ENCODE peak calls at places on chromosomes 6 and 20, in six cellular contexts. P is stomach, S is ovary, X is A549, D is suprapubic skin, N is HepG2. F is an unnamed sample.

GRCh38 chr6:139742671-139743070 is 368.2 kb upstream of the CITED2 start:
- DNase-seq in P (no peak), S (no peak), X (no peak), D (no peak), N (no peak), F (no peak)

GRCh38 chr6:125067552-125067951 is 86.0 kb upstream of the TPD52L1 start:
- DNase-seq in P (no peak), S (no peak), X (no peak), D (no peak), N (no peak), F (no peak)

GRCh38 chr6:15280961-15281360 is 35.1 kb downstream of the JARID2 start:
- DNase-seq in P (no peak), S (no peak), X (no peak), D (no peak), N (no peak), F (no peak)

GRCh38 chr20:34768105-34768504 is 57.3 kb downstream of the NCOA6 start:
- DNase-seq in P (no peak), S (no peak), X (no peak), D (no peak), N (no peak), F (no peak)

GRCh38 chr20:17766226-17766625 is 66.5 kb downstream of the BANF2 start:
- DNase-seq in P (no peak), S (no peak), X (no peak), D (no peak), N (no peak), F (no peak)

GRCh38 chr6:5053038-5053437 is 32.1 kb upstream of the PPP1R3G start:
- DNase-seq in P (no peak), S (no peak), X (no peak), D (no peak), N (no peak), F (no peak)

GRCh38 chr20:38272398-38272797 is 11.9 kb upstream of the KIAA1755 start:
- DNase-seq in P (no peak), S (no peak), X (no peak), D (no peak), N (no peak), F (no peak)

GRCh38 chr20:53918949-53919361 is 151.4 kb downstream of the BCAS1 start:
- DNase-seq in P (no peak), S (no peak), X (no peak), D (peak; percentile 48), N (no peak), F (peak; percentile 7)

DNA sequence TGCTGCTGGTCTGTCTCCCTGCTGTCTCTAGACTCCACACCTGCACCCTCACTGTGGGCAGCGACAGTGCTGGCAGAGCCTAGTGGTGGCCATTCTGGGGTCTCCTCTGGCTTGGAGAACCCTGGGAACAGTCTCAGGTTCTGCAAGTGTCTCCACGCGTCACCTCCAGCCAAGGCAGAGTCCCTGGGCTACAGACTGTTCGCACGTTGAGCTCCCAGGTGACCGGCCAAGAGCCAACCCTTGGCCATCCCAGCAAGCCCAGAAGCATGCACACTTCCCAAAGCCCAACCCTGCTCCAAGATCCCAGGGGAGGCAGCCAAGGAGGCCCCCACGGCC is 4.8 kb downstream of the EEF1A2 start:
- DNase-seq in P (no peak), S (no peak), X (no peak), D (no peak), N (no peak), F (no peak)
- TF ChIP-seq EP300 in P (no peak), S (no peak), X (no peak), D (no peak), N (no peak), F (no peak)

GRCh38 chr6:82680192-82680591 is 316.6 kb downstream of the TPBG start:
- DNase-seq in P (no peak), S (no peak), X (no peak), D (no peak), N (no peak), F (no peak)

GRCh38 chr6:82686719-82687118 is 323.1 kb downstream of the TPBG start:
- DNase-seq in P (no peak), S (no peak), X (no peak), D (no peak), N (no peak), F (no peak)

GRCh38 chr6:82679232-82679631 is 315.6 kb downstream of the TPBG start:
- DNase-seq in P (no peak), S (no peak), X (no peak), D (no peak), N (no peak), F (no peak)

DNA sequence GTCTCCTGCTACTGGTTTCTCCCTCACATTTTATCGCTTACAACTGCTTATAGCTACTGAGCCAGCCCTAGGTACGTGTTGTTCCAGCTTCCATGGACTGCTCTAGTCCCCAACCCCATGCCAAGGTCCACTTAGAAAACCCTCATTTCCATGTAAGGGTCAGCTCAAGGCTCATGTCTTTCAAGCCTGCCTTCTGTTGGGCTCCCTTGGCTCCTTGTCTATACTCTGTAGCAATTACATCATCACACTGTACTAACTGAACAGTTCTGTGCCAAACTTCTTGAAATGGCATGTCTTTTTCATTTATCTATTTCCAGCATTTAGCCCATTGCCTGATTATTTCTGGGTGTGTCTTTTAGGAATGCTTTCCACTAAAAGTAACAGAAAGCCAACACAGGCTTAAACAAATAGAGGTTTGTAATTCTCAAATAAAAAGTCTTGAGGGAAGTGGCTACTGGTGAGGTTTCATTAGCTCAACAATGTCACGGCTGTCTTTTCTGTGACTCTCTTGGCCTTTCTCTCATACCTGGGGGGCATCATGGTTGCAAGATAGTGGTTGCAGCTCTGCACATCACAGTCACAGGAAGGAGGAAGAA is 317.6 kb downstream of the TPBG start:
- DNase-seq in P (no peak), S (no peak), X (no peak), D (no peak), N (no peak), F (no peak)
- H3K9me3 ChIP-seq in P (peaks cover 4% of the 10 kb centered on the region), S (no peaks in the 10 kb centered on the region), X (no peaks in the 10 kb centered on the region), D (no peaks in the 10 kb centered on the region), N (no peaks in the 10 kb centered on the region), F (no peaks in the 10 kb centered on the region)

DNA sequence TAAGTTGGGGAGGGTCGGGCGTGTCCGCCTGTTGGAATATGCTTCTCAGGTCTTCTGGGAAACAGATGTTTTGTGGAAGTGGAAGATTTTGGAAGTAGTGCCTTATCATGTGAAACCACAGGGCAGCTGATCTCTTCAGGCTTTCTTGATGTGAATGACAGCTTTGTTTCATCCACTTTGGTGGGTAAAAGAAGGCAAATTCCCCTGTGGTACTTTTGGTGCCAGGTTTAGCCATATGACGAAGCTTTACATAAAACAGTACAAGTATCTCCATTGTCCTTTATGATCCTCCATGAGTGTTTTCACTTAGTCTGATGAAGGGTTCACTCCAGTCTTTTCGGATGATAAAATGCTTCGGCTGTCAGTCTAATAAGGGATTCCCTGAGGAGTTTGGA is 4.6 kb downstream of the IRF4 start:
- DNase-seq in P (no peak), S (no peak), X (no peak), D (no peak), N (no peak), F (no peak)
- H3K4me3 ChIP-seq in P (no peak overlapping the region), S (no peak overlapping the region), X (no peak overlapping the region), D (no peak overlapping the region), N (no peak overlapping the region), F (no peak overlapping the region)

DNA sequence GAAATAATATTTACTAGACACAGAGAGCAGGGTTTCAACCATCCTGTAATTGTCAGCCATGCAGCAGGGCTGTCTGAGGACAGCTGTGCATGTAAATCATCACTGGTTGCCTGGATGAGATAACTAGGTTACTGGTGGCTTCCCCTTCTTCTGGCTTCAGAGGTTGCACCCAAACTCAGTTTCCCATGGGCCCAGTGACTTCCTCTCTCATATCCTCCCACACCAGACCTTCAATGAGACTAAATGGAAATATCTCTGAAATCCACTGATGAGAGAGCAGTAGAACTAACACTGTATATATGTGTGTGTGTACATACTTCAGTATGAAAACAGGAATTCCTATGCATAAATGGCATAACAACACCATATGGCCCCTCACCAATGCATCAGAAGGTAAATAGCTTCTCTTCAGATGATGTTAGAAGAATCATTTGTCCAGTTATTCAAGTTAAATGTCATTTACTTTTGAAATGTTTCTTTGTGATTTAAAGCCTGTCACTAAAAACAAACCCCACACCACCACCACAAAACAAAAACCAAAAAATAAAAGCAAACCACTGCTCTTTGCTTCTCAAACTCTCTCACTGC is 51.0 kb upstream of the IL20RA start:
- DNase-seq in P (no peak), S (no peak), X (no peak), D (no peak), N (no peak), F (no peak)
- TF ChIP-seq EP300 in P (no peak), S (no peak), X (no peak), D (no peak), N (no peak), F (no peak)

GRCh38 chr6:161216616-161217205 is 57.1 kb downstream of the AGPAT4 start:
- DNase-seq in P (no peak), S (no peak), X (no peak), D (no peak), N (no peak), F (no peak)
- H3K9me3 ChIP-seq in P (peaks cover 3% of the 10 kb centered on the region), S (no peaks in the 10 kb centered on the region), X (peaks cover 3% of the 10 kb centered on the region), D (no peaks in the 10 kb centered on the region), N (peaks cover 27% of the 10 kb centered on the region), F (peaks cover 1% of the 10 kb centered on the region)

DNA sequence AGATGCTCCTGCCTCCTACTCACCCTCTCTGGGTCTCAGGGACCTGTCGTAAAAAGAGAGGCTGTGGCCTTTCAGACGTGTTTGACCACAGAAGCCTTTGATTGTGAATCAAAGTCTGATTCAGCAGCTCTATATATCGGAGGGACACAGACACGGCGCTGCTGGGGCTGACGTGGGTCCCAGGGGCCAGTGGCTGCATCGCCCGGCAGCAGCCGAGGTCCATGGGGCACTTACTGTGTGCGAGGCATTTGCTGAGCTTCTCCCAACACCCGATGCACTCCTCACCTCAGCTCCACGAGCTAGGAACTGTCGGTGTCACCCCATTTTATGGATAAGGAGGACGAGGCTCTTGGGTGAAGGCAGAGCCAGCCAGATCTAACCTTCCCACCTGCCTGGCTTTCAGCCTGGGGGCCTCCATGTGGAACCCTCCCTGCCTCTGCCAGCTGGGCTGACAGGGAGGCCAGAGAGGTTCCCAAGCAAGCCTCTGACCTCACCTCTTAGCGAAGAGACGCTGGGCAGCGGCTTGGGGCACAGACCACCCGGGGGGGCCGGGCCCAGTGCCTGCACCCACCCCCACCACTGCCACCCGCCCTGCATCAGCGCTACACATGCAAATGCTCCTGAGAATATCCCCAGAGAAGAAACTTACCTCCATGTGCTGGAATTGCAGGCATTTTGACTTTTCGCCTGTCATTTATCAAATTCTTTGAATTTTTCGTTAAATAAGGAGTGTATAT is 19.9 kb downstream of the PMEPA1 start:
- DNase-seq in P (no peak), S (no peak), X (no peak), D (no peak), N (no peak), F (no peak)
- H3K4me3 ChIP-seq in P (no peak overlapping the region), S (no peak overlapping the region), X (no peak overlapping the region), D (no peak overlapping the region), N (no peak overlapping the region), F (no peak overlapping the region)

GRCh38 chr20:57777911-57778310 is 68.1 kb upstream of the PMEPA1 start:
- DNase-seq in P (no peak), S (no peak), X (no peak), D (no peak), N (no peak), F (no peak)
- TF ChIP-seq EP300 in P (no peak), S (no peak), X (no peak), D (no peak), N (no peak), F (no peak)

DNA sequence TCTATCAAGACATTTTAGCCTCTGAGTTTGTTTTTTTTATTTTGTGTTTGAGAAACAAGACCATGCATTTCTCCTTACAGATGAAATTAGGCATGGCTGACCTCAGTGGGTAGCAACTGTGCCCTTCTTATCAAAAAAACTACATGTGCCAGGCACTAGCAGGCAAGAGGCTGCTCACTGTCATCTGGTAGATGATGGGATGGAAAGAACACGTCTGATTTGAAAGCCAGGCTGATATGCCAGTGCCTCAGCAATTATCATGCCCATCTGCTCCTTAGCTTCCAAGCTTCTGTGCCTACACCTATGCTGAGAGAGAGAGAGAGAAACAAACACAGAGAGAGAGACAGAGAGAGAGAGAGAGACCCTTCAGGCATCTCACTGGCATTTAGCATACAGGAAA is 149.9 kb downstream of the C6orf118 start:
- DNase-seq in P (no peak), S (no peak), X (no peak), D (no peak), N (no peak), F (no peak)
- H3K9me3 ChIP-seq in P (peaks cover 20% of the 10 kb centered on the region), S (no peaks in the 10 kb centered on the region), X (no peaks in the 10 kb centered on the region), D (peaks cover 3% of the 10 kb centered on the region), N (peaks cover 94% of the 10 kb centered on the region), F (peaks cover 5% of the 10 kb centered on the region)

F was measured in transverse colon.